ENCODE peak calls at places on chromosomes 11 and 22, in nine cellular contexts. D is AG09309, F is BJ, A is NB4, O is adipocyte, V is mucosa of descending colon, Q is thoracic aorta, K is heart right ventricle, P is testis. G is an unnamed sample.

GRCh38 chr22:24224468-24224867 is 20.4 kb downstream of the GGT5 start:
- DNase-seq in V (no peak), O (no peak), P (no peak), A (no peak), D (no peak), F (no peak), Q (no peak), K (no peak), G (no peak)

GRCh38 chr11:22634897-22635629 is 9.4 kb upstream of the FANCF start:
- DNase-seq in D (no peak), F (no peak), K (no peak), Q (no peak), A (no peak), V (peak), P (no peak), O (no peak), G (peak)

GRCh38 chr11:109869536-109869935 is 223.7 kb upstream of the ZC3H12C start:
- DNase-seq in V (no peak), O (no peak), A (no peak), F (no peak), D (no peak), K (no peak), Q (no peak), P (no peak), G (no peak)

GRCh38 chr11:117861151-117862018 is 15.1 kb downstream of the FXYD6 start:
- DNase-seq in K (peak), Q (no peak), D (no peak), F (no peak), O (peak), P (peak), A (no peak), V (no peak), G (no peak)

GRCh38 chr11:134132808-134133207 is 63.9 kb downstream of the JAM3 start:
- DNase-seq in V (no peak), A (no peak), D (no peak), P (no peak), Q (no peak), F (no peak), O (no peak), K (no peak), G (no peak)

GRCh38 chr11:76620471-76620870 is 50.1 kb downstream of the LRRC32 start:
- DNase-seq in A (no peak), F (peak), V (no peak), Q (no peak), K (no peak), O (peak), D (peak), P (no peak), G (no peak)

GRCh38 chr11:10581481-10582019 is 13.1 kb upstream of the LYVE1 start:
- DNase-seq in D (no peak), F (no peak), K (peak), O (no peak), P (peak), V (no peak), Q (no peak), A (peak), G (peak)

GRCh38 chr22:21800552-21801303 is 65.1 kb upstream of the YPEL1 start:
- DNase-seq in D (no peak), O (no peak), A (no peak), K (no peak), P (no peak), Q (no peak), V (no peak), F (no peak), G (no peak)

GRCh38 chr11:14973621-14974020 is 1.5 kb upstream of the CALCA start:
- DNase-seq in V (peak), K (no peak), O (no peak), Q (no peak), D (no peak), F (no peak), A (no peak), P (no peak), G (no peak)

GRCh38 chr22:50014053-50014501 is 1.5 kb upstream of the IL17REL start:
- DNase-seq in A (no peak), Q (no peak), O (no peak), V (peak), P (no peak), F (no peak), D (no peak), K (no peak), G (no peak)

GRCh38 chr11:69094111-69094914 is 45.6 kb downstream of the TPCN2 start:
- DNase-seq in P (no peak), F (no peak), K (no peak), A (no peak), Q (no peak), V (no peak), D (no peak), O (no peak), G (peak)

GRCh38 chr11:133029096-133029495 is 503.2 kb downstream of the OPCML start:
- DNase-seq in Q (no peak), A (no peak), D (no peak), P (no peak), F (no peak), O (no peak), V (no peak), K (no peak), G (no peak)

GRCh38 chr22:45208696-45208992 is 32.0 kb downstream of the KIAA0930 start:
- DNase-seq in O (no peak), A (no peak), V (no peak), K (no peak), D (no peak), Q (no peak), P (no peak), F (no peak), G (no peak)

GRCh38 chr11:116896211-116896610 is 58.8 kb upstream of the APOA1 start:
- DNase-seq in P (no peak), O (no peak), Q (no peak), K (no peak), V (no peak), F (no peak), A (no peak), D (no peak), G (no peak)

GRCh38 chr11:77506857-77507256 is 33.0 kb upstream of the PAK1 start:
- DNase-seq in Q (no peak), O (no peak), P (no peak), V (no peak), F (no peak), A (no peak), D (no peak), K (no peak), G (peak)

GRCh38 chr11:117186431-117186761 is 7.9 kb downstream of the SIDT2 start:
- DNase-seq in K (no peak), A (no peak), D (no peak), V (peak), F (no peak), P (no peak), Q (no peak), O (no peak), G (no peak)

GRCh38 chr11:45097721-45098493 is 48.5 kb upstream of the PRDM11 start:
- DNase-seq in A (peak), V (peak), K (peak), P (peak), F (no peak), Q (peak), O (peak), D (no peak), G (no peak)

GRCh38 chr11:55669376-55669775 is 7.4 kb downstream of the OR4C6 start:
- DNase-seq in F (no peak), P (no peak), V (no peak), K (no peak), Q (no peak), O (no peak), A (no peak), D (no peak), G (no peak)

GRCh38 chr11:82994615-82995014 is 77.1 kb downstream of the RAB30 start:
- DNase-seq in A (no peak), P (no peak), Q (no peak), D (no peak), O (peak), V (no peak), K (no peak), F (no peak), G (no peak)

GRCh38 chr22:29780781-29781676 is 13.9 kb downstream of the UQCR10 start:
- DNase-seq in K (no peak), F (no peak), D (peak), O (peak), V (no peak), Q (no peak), P (no peak), A (no peak), G (peak)

GRCh38 chr22:26194313-26194712 is 25.1 kb downstream of the SEZ6L start:
- DNase-seq in P (no peak), F (no peak), V (no peak), Q (no peak), O (no peak), K (no peak), A (no peak), D (no peak), G (no peak)

GRCh38 chr11:1148752-1149180 is 9.0 kb upstream of the MUC5AC start:
- DNase-seq in A (no peak), V (peak), F (no peak), K (no peak), D (no peak), Q (no peak), O (no peak), P (no peak), G (no peak)

DNA sequence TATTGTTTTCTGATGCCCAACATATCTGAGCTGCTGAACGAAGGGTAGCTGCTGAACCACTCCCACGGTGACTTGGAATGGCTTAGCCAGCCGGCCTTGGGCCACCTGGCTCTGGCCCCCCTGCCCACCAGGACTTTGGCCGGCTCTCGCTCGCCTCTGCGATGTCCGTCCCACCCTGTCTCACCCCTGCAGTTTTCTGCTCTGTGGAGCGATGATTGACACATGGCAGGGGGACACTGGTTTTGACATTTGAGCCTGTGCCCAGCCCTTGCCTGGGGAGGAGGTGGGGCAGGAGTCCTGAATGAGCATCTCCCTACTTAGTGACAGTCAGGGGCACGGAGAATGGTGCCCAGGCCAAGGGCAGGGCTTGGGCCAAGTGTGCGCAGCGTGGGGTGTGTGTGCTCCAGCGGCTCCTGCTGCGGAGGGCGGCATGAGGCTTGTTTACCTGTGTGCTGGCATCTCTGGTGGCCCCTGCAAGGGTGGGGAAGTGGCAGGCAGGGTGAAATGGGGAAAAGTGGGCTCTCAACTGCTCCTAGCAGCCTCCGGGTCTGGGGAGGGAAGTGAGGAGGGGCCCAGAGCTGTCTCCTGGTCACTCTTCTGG is 15.7 kb upstream of the CDKN1C start:
- DNase-seq in F (no peak), Q (no peak), D (no peak), A (no peak), K (no peak), V (no peak), O (no peak), P (no peak), G (no peak)
- H3K4me3 ChIP-seq in F (no peak), Q (peak), D (peak), A (no peak), K (peak), V (no peak), O (peak), P (peak), G (peak)

DNA sequence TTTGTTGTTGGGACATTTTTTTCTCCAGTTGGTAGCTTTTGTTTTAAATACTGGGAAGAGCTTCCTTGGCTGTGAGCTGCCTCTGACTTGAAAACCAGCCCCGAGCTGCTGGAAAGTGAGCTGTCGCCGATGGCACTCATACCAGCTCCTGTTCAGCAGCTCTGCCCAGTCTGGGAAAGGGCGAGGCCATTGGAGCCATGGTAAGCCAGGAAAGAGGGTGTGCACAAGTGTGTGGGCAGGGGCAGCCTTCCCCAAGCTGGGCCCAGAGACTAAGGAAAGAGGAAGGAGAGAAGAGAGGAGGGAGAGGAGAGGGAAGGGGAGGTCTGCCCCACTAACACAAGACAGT is 3.2 kb upstream of the FLI1 start:
- DNase-seq in O (no peak), A (peak), V (no peak), F (no peak), K (no peak), D (no peak), Q (no peak), P (no peak), G (no peak)
- H3K4me3 ChIP-seq in O (peak), A (no peak), V (no peak), F (no peak), K (peak), D (no peak), Q (peak), P (no peak), G (no peak)

GRCh38 chr22:30876925-30877553 is 91.5 kb downstream of the MORC2 start:
- DNase-seq in K (peak), P (peak), Q (no peak), V (no peak), F (no peak), A (no peak), D (no peak), O (peak), G (no peak)
- H3K4me3 ChIP-seq in K (no peak), P (no peak), Q (no peak), V (no peak), F (no peak), A (no peak), D (no peak), O (no peak), G (no peak)

DNA sequence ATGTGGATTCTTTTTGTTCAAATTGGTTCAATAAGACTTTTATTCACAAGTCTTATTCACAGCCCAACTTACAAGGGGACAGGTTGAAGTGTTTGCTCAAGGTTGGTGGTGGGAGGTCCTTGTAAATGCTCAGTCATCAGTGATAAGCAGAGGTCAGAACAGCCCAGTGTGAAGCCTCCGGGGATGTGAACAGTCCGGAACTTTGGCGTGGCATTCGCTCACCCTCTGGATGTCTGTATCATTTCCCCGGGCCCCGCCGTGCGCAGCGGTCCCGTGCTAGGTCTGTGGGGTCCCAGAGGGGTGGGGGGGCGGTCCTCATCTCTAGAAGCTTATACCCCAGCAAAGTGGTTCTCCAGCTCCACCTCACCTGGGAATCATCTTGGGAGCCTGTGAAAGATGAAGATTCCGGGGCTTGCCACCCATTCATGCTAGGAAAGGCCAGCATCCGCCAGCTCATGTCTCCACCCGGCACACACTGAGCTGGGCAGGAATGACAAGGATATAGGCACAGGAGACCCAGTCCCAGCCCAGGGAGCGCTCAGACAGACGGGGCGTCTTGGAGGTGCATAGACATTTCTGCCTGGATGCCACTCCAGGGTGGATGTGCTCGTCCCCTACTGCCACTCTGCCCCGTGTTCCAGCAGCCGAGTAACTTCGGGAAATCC is 327.5 kb downstream of the TBC1D22A start:
- DNase-seq in V (no peak), O (no peak), A (no peak), Q (no peak), P (no peak), K (no peak), D (no peak), F (no peak), G (no peak)
- H3K4me3 ChIP-seq in V (no peak), O (peak), A (no peak), Q (no peak), P (no peak), K (peak), D (no peak), F (no peak), G (no peak)

DNA sequence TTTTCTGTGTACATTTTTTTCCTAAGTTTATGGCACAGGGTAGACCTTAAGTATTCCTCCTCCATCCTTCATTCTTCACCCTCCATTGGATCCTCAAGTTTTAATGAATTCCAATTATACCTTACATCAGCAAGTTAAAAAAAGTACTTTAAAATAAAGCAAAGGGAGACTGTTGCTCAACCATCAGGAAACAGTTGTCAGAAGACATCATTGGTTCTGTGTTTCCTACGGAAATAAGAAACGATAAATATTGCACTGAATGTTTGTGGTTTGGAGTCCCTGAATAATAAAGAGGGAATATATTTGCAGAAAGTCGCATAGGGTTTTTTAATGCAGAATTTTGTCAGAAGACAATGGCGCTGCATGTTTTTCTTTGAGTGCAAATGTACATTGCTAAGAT is 28.1 kb upstream of the LDHA start:
- DNase-seq in Q (no peak), P (no peak), V (no peak), F (no peak), D (no peak), O (no peak), K (no peak), A (no peak), G (no peak)
- H3K4me3 ChIP-seq in Q (no peak), P (no peak), V (no peak), F (no peak), D (no peak), O (no peak), K (no peak), A (no peak), G (no peak)

DNA sequence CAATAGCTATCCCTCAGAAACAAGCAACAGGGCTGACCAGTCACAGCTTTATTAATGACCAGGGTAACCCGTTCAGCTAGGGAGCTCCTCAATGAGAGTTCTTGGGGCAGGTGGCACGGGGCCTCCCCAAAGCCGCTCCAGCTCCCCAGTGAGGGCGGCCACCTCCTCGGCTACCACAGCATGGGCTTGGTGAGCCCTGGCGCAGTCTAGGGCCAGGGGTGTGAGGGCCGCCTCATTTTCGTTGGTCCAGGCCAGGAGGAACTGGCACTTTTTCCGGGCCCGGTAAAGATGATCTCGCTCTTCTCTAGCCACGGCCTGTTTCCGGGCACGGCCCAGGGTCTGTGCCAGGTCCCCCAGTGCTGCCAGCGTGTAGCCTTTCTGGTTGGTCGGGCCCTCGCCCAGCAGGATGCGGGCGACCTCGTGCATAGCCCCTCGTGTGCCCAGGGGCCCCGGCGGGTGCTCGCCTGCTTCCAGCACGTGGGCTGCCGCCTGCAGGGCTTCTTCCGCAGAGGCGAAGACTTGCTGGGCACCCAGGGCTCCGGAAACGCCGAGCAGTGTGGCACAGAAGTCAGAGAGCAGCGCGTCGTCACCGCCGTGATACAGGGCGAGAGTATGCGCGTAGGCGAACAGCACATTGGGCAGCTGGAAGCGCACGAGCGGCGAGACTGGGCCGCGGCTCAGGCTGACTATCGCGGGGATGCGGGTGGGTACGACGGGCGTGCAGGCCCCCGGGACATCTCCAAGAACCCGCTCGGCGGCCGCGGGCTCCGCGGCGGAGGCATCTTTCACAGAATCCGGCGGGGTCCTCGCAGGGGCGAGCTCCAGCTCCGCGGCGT is 913 bp downstream of the ZNHIT2 start:
- DNase-seq in Q (no peak), V (peak), F (no peak), D (no peak), K (no peak), P (peak), A (peak), O (peak), G (peak)
- H3K4me3 ChIP-seq in Q (peak), V (peak), F (peak), D (peak), K (peak), P (peak), A (peak), O (peak), G (peak)

DNA sequence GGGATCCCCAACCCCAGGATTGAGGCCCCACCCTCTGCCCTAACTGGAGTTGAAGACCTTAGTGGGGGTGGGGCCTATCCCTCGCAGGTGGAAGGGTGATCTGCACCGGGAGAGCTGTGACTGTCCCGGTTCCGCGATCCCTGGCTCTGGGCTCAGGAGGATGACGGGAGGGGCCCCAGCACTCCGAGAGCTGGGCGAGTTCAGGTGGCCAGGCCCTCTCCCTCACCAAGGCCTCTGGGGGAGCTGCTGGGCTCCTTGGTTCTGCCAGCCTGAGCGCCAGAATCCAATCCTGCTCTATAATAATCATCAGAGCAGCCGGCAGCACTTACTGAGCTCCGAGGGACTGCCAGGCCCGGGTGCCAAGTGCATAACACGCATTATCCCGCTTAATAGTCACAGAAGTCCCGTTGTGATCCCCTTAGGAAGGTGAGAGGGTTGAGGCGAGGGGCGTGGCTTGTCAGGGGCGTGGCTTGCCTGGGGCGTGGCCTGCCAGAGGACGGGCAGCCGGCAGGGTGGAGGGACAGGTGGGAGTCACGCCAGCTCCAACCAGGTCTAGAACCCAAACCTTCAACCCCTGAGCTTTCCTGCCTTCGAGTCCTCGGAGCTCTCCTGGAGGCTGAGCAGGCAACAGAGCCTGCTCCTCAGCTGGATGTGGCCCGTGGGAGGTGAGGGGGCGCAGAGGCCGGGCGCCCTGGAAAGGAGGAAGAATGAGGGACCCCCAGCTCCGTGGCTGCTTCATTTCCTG is 7.2 kb upstream of the SYT7 start:
- DNase-seq in O (peak), K (peak), A (peak), Q (no peak), V (peak), D (no peak), F (no peak), P (peak), G (peak)
- H3K4me3 ChIP-seq in O (peak), K (peak), A (no peak), Q (peak), V (no peak), D (peak), F (peak), P (peak), G (peak)

G was measured in PC-9.